ENCODE peak calls at places on chromosomes 3 and 15, in four cellular contexts. One of them, this sample, is unnamed.

GRCh38 chr15:71396536-71397125 is 281.4 kb downstream of the THSD4 start:
- DNase-seq in sigmoid colon: no peak
- DNase-seq in transverse colon: no peak
- DNase-seq in adrenal gland: no peak
- DNase-seq in this sample: no peak

GRCh38 chr15:46410681-46411080 is 775.9 kb downstream of the SQOR start:
- DNase-seq in transverse colon: no peak
- DNase-seq in sigmoid colon: no peak
- DNase-seq in adrenal gland: no peak
- DNase-seq in this sample: no peak

GRCh38 chr3:12392101-12392878 is 92.0 kb upstream of the TSEN2 start:
- DNase-seq in transverse colon: no peak
- DNase-seq in adrenal gland: no peak
- DNase-seq in sigmoid colon: no peak
- DNase-seq in this sample: no peak

GRCh38 chr3:133973249-133973980 is 56.3 kb downstream of the SLCO2A1 start:
- DNase-seq in transverse colon: no peak
- DNase-seq in adrenal gland: no peak
- DNase-seq in sigmoid colon: peak
- DNase-seq in this sample: no peak

GRCh38 chr3:127043041-127043641 is 60.2 kb downstream of the PLXNA1 start:
- DNase-seq in adrenal gland: no peak
- DNase-seq in sigmoid colon: peak
- DNase-seq in transverse colon: no peak
- DNase-seq in this sample: no peak

GRCh38 chr3:193335031-193335430 is 43.5 kb downstream of the ATP13A5 start:
- DNase-seq in sigmoid colon: no peak
- DNase-seq in adrenal gland: no peak
- DNase-seq in transverse colon: no peak
- DNase-seq in this sample: no peak

GRCh38 chr3:59001675-59002074 is 48.1 kb downstream of the CFAP20DC start:
- DNase-seq in transverse colon: no peak
- DNase-seq in adrenal gland: no peak
- DNase-seq in sigmoid colon: no peak
- DNase-seq in this sample: no peak

GRCh38 chr15:69045810-69046209 is 31.3 kb downstream of the NOX5 start:
- DNase-seq in adrenal gland: no peak
- DNase-seq in sigmoid colon: no peak
- DNase-seq in transverse colon: no peak
- DNase-seq in this sample: peak

GRCh38 chr3:106827515-106828213 is 549.6 kb upstream of the CCDC54 start:
- DNase-seq in sigmoid colon: no peak
- DNase-seq in adrenal gland: no peak
- DNase-seq in transverse colon: no peak
- DNase-seq in this sample: no peak

GRCh38 chr15:28861031-28861534 is 12.6 kb upstream of the GOLGA6L7 start:
- DNase-seq in adrenal gland: no peak
- DNase-seq in transverse colon: no peak
- DNase-seq in sigmoid colon: no peak
- DNase-seq in this sample: no peak

GRCh38 chr3:128701342-128702212 is 24.4 kb upstream of the RAB7A start:
- DNase-seq in transverse colon: no peak
- DNase-seq in sigmoid colon: no peak
- DNase-seq in adrenal gland: no peak
- DNase-seq in this sample: no peak

GRCh38 chr15:95405447-95405846 is 925.1 kb upstream of the NR2F2 start:
- DNase-seq in sigmoid colon: no peak
- DNase-seq in transverse colon: no peak
- DNase-seq in adrenal gland: peak
- DNase-seq in this sample: no peak

GRCh38 chr15:52493968-52494367 is 34.7 kb downstream of the MYO5A start:
- DNase-seq in transverse colon: no peak
- DNase-seq in sigmoid colon: no peak
- DNase-seq in adrenal gland: no peak
- DNase-seq in this sample: no peak

GRCh38 chr3:193835414-193835813 is 242.4 kb downstream of the OPA1 start:
- DNase-seq in sigmoid colon: no peak
- DNase-seq in transverse colon: no peak
- DNase-seq in adrenal gland: no peak
- DNase-seq in this sample: no peak

GRCh38 chr15:55630921-55631320 is 42.8 kb upstream of the PYGO1 start:
- DNase-seq in adrenal gland: no peak
- DNase-seq in transverse colon: no peak
- DNase-seq in sigmoid colon: no peak
- DNase-seq in this sample: no peak

GRCh38 chr3:158247288-158247687 is 137.4 kb downstream of the RSRC1 start:
- DNase-seq in adrenal gland: no peak
- DNase-seq in sigmoid colon: no peak
- DNase-seq in transverse colon: no peak
- DNase-seq in this sample: no peak

GRCh38 chr3:159480046-159480445 is 508.6 kb upstream of the IL12A start:
- DNase-seq in sigmoid colon: no peak
- DNase-seq in adrenal gland: no peak
- DNase-seq in transverse colon: no peak
- DNase-seq in this sample: no peak

GRCh38 chr3:176855901-176856486 is 341.3 kb downstream of the TBL1XR1 start:
- DNase-seq in transverse colon: no peak
- DNase-seq in sigmoid colon: no peak
- DNase-seq in adrenal gland: no peak
- DNase-seq in this sample: no peak

GRCh38 chr3:38519651-38520050 is 23.5 kb downstream of the EXOG start:
- DNase-seq in transverse colon: no peak
- DNase-seq in adrenal gland: no peak
- DNase-seq in sigmoid colon: no peak
- DNase-seq in this sample: no peak

GRCh38 chr3:119643528-119643927 is 16.9 kb downstream of the POPDC2 start:
- DNase-seq in sigmoid colon: no peak
- DNase-seq in adrenal gland: no peak
- DNase-seq in transverse colon: no peak
- DNase-seq in this sample: no peak

GRCh38 chr3:106540743-106541142 is 671.9 kb upstream of the CBLB start:
- DNase-seq in adrenal gland: no peak
- DNase-seq in sigmoid colon: no peak
- DNase-seq in transverse colon: no peak
- DNase-seq in this sample: no peak

GRCh38 chr3:127034195-127034989 is 51.5 kb downstream of the PLXNA1 start:
- DNase-seq in transverse colon: no peak
- DNase-seq in sigmoid colon: no peak
- DNase-seq in adrenal gland: no peak
- DNase-seq in this sample: no peak

GRCh38 chr3:137105277-137105977 is 147.6 kb downstream of the IL20RB start:
- DNase-seq in transverse colon: no peak
- DNase-seq in adrenal gland: no peak
- DNase-seq in sigmoid colon: no peak
- DNase-seq in this sample: peak

GRCh38 chr3:190183121-190183520 is 62.4 kb upstream of the P3H2 start:
- DNase-seq in transverse colon: no peak
- DNase-seq in adrenal gland: no peak
- DNase-seq in sigmoid colon: no peak
- DNase-seq in this sample: no peak

GRCh38 chr3:70737656-70738309 is 425.3 kb upstream of the MDFIC2 start:
- DNase-seq in transverse colon: no peak
- DNase-seq in adrenal gland: no peak
- DNase-seq in sigmoid colon: no peak
- DNase-seq in this sample: no peak

GRCh38 chr3:146585156-146585555 is 20.0 kb downstream of the PLSCR5 start:
- DNase-seq in transverse colon: no peak
- DNase-seq in adrenal gland: no peak
- DNase-seq in sigmoid colon: no peak
- DNase-seq in this sample: no peak

GRCh38 chr3:14256561-14257342 is 78.1 kb downstream of the LSM3 start:
- DNase-seq in sigmoid colon: no peak
- DNase-seq in adrenal gland: peak
- DNase-seq in transverse colon: peak
- DNase-seq in this sample: peak

GRCh38 chr3:124648551-124648950 is 81.7 kb upstream of the UMPS start:
- DNase-seq in sigmoid colon: no peak
- DNase-seq in adrenal gland: no peak
- DNase-seq in transverse colon: no peak
- DNase-seq in this sample: no peak

GRCh38 chr3:48437812-48438211 is 2.1 kb downstream of the CCDC51 start:
- DNase-seq in adrenal gland: no peak
- DNase-seq in transverse colon: no peak
- DNase-seq in sigmoid colon: no peak
- DNase-seq in this sample: no peak

GRCh38 chr15:92157666-92158298 is 235.9 kb upstream of the ST8SIA2 start:
- DNase-seq in sigmoid colon: no peak
- DNase-seq in transverse colon: no peak
- DNase-seq in adrenal gland: no peak
- DNase-seq in this sample: no peak

GRCh38 chr15:46441294-46442062 is 806.6 kb downstream of the SQOR start:
- DNase-seq in adrenal gland: no peak
- DNase-seq in sigmoid colon: no peak
- DNase-seq in transverse colon: no peak
- DNase-seq in this sample: no peak

GRCh38 chr15:78035861-78036476 is 41.5 kb downstream of the TBC1D2B start:
- DNase-seq in adrenal gland: no peak
- DNase-seq in sigmoid colon: no peak
- DNase-seq in transverse colon: no peak
- DNase-seq in this sample: no peak

GRCh38 chr3:24598691-24599090 is 104.0 kb upstream of the THRB start:
- DNase-seq in adrenal gland: peak
- DNase-seq in transverse colon: no peak
- DNase-seq in sigmoid colon: no peak
- DNase-seq in this sample: no peak

DNA sequence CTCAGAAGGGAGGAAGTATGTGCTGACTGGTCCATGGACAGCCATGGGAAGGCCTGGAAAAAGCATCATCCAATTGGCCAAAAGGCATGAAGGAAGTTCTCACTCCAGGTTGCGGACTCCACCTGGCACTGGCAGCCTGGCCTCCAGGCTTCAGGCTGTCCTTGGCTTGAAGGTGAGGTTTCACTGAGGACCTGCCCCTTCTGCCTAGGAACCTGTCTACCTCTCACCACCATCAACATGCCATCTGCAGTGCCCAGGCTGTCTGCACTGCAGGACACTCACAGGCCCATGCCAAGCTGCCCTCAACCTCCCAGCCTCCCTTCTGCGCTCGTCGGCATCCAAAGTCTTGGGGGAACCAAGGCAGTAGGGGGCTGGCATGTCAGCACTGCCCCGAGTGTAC is 51.1 kb downstream of the CEP70 start:
- DNase-seq in adrenal gland: no peak
- DNase-seq in sigmoid colon: no peak
- DNase-seq in transverse colon: no peak
- DNase-seq in this sample: no peak
- TF ChIP-seq POLR2A in adrenal gland: no peak
- TF ChIP-seq POLR2A in sigmoid colon: no peak
- TF ChIP-seq POLR2A in transverse colon: no peak
- TF ChIP-seq POLR2A in this sample: no peak

GRCh38 chr15:40906101-40906946 is 12.1 kb downstream of the VPS18 start:
- DNase-seq in transverse colon: peak
- DNase-seq in sigmoid colon: peak
- DNase-seq in adrenal gland: peak
- DNase-seq in this sample: peak
- TF ChIP-seq POLR2A in transverse colon: peak
- TF ChIP-seq POLR2A in sigmoid colon: no peak
- TF ChIP-seq POLR2A in adrenal gland: no peak
- TF ChIP-seq POLR2A in this sample: no peak

GRCh38 chr3:9397331-9397910 is at the start of gene SETD5:
- DNase-seq in transverse colon: peak
- DNase-seq in sigmoid colon: peak
- DNase-seq in adrenal gland: peak
- DNase-seq in this sample: peak
- TF ChIP-seq POLR2A in transverse colon: peak
- TF ChIP-seq POLR2A in sigmoid colon: peak
- TF ChIP-seq POLR2A in adrenal gland: peak
- TF ChIP-seq POLR2A in this sample: peak

DNA sequence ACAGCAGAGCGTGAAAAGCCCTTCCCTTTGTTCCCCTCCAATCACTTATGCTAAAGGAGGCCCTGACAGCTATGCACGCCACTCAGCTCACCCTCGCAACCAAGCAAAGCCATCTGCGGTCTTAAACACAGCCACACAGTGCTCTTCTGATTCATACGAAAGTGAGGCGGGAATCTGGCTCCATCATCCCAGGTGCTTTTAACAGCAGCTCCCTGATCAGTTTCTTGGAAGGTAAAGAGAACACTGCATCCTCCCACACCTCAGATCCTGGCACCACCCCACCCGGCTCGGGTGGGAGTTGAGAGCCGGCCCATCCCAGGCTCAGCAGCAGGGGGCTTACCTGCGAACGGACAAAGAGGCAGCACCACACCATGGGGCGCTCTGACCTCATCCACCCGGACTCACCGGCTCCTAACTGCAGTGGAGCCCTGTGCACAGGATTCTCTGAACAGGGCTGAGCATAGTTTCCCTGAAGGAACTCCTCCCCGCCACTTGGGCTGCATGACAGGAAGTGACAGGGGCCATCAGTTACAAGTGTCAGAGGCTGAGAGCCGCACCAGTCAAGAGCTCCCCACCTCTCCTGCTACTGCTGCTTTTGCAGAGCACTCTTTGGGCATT is 114.3 kb upstream of the ARHGEF3 start:
- DNase-seq in transverse colon: peak
- DNase-seq in adrenal gland: no peak
- DNase-seq in sigmoid colon: no peak
- DNase-seq in this sample: no peak
- TF ChIP-seq POLR2A in transverse colon: no peak
- TF ChIP-seq POLR2A in adrenal gland: no peak
- TF ChIP-seq POLR2A in sigmoid colon: no peak
- TF ChIP-seq POLR2A in this sample: no peak

GRCh38 chr3:129917423-129918007 is 24.0 kb upstream of the TMCC1 start:
- DNase-seq in transverse colon: no peak
- DNase-seq in sigmoid colon: no peak
- DNase-seq in adrenal gland: no peak
- DNase-seq in this sample: no peak

GRCh38 chr3:129918461-129918860 is 24.9 kb upstream of the TMCC1 start:
- DNase-seq in sigmoid colon: no peak
- DNase-seq in transverse colon: no peak
- DNase-seq in adrenal gland: no peak
- DNase-seq in this sample: no peak

GRCh38 chr3:129919357-129919756 is 25.8 kb upstream of the TMCC1 start:
- DNase-seq in sigmoid colon: no peak
- DNase-seq in transverse colon: no peak
- DNase-seq in adrenal gland: no peak
- DNase-seq in this sample: no peak

GRCh38 chr3:129919806-129920205 is 26.3 kb upstream of the TMCC1 start:
- DNase-seq in sigmoid colon: no peak
- DNase-seq in adrenal gland: no peak
- DNase-seq in transverse colon: no peak
- DNase-seq in this sample: no peak
- TF ChIP-seq POLR2A in sigmoid colon: no peak
- TF ChIP-seq POLR2A in adrenal gland: no peak
- TF ChIP-seq POLR2A in transverse colon: no peak
- TF ChIP-seq POLR2A in this sample: no peak

This sample was measured in testis.